ENCODE peak calls at places on chromosome 12, in seven cellular contexts. One of them, this sample, is unnamed.

GRCh38 chr12:24979971-24980730 is 31.2 kb upstream of the BCAT1 start:
- DNase-seq in GF-D8: no peak
- DNase-seq in stimulated activated CD8-positive, alpha-beta memory T cell treated with anti-CD3 and anti-CD28 coated beads, Interleukin-12 subunit alpha, Interleukin-12 subunit beta, amount 100 ng/mL, for 1 hour: no peak
- DNase-seq in NCI-H2171: no peak
- DNase-seq in tibial artery: no peak
- DNase-seq in posterior vena cava: no peak
- DNase-seq in lung: no peak
- DNase-seq in this sample: no peak

GRCh38 chr12:90621927-90622326 is 333.0 kb downstream of the CCER1 start:
- DNase-seq in posterior vena cava: no peak
- DNase-seq in stimulated activated CD8-positive, alpha-beta memory T cell treated with anti-CD3 and anti-CD28 coated beads, Interleukin-12 subunit alpha, Interleukin-12 subunit beta, amount 100 ng/mL, for 1 hour: no peak
- DNase-seq in GF-D8: no peak
- DNase-seq in NCI-H2171: no peak
- DNase-seq in lung: no peak
- DNase-seq in tibial artery: no peak
- DNase-seq in this sample: no peak

GRCh38 chr12:28563286-28563685 is 373.0 kb downstream of the CCDC91 start:
- DNase-seq in GF-D8: no peak
- DNase-seq in stimulated activated CD8-positive, alpha-beta memory T cell treated with anti-CD3 and anti-CD28 coated beads, Interleukin-12 subunit alpha, Interleukin-12 subunit beta, amount 100 ng/mL, for 1 hour: no peak
- DNase-seq in NCI-H2171: no peak
- DNase-seq in lung: no peak
- DNase-seq in posterior vena cava: no peak
- DNase-seq in tibial artery: no peak
- DNase-seq in this sample: no peak

GRCh38 chr12:121214171-121214777 is 4.3 kb downstream of the P2RX4 start:
- DNase-seq in GF-D8: peak; percentile 12
- DNase-seq in lung: no peak
- DNase-seq in tibial artery: no peak
- DNase-seq in NCI-H2171: no peak
- DNase-seq in posterior vena cava: no peak
- DNase-seq in stimulated activated CD8-positive, alpha-beta memory T cell treated with anti-CD3 and anti-CD28 coated beads, Interleukin-12 subunit alpha, Interleukin-12 subunit beta, amount 100 ng/mL, for 1 hour: no peak
- DNase-seq in this sample: no peak

GRCh38 chr12:122022393-122023338 is 982 bp downstream of the BCL7A start:
- DNase-seq in tibial artery: no peak
- DNase-seq in posterior vena cava: no peak
- DNase-seq in lung: no peak
- DNase-seq in NCI-H2171: peak; percentile 38
- DNase-seq in GF-D8: no peak
- DNase-seq in stimulated activated CD8-positive, alpha-beta memory T cell treated with anti-CD3 and anti-CD28 coated beads, Interleukin-12 subunit alpha, Interleukin-12 subunit beta, amount 100 ng/mL, for 1 hour: no peak
- DNase-seq in this sample: no peak

GRCh38 chr12:3492868-3493224 is 1.8 kb downstream of the PRMT8 start:
- DNase-seq in posterior vena cava: peak; percentile 48
- DNase-seq in tibial artery: no peak
- DNase-seq in GF-D8: no peak
- DNase-seq in stimulated activated CD8-positive, alpha-beta memory T cell treated with anti-CD3 and anti-CD28 coated beads, Interleukin-12 subunit alpha, Interleukin-12 subunit beta, amount 100 ng/mL, for 1 hour: no peak
- DNase-seq in NCI-H2171: peak; percentile 61
- DNase-seq in lung: no peak
- DNase-seq in this sample: no peak

GRCh38 chr12:69500631-69501030 is 30.4 kb downstream of the FRS2 start:
- DNase-seq in tibial artery: no peak
- DNase-seq in stimulated activated CD8-positive, alpha-beta memory T cell treated with anti-CD3 and anti-CD28 coated beads, Interleukin-12 subunit alpha, Interleukin-12 subunit beta, amount 100 ng/mL, for 1 hour: no peak
- DNase-seq in lung: no peak
- DNase-seq in GF-D8: no peak
- DNase-seq in posterior vena cava: no peak
- DNase-seq in NCI-H2171: no peak
- DNase-seq in this sample: no peak

GRCh38 chr12:92369643-92370042 is 224.0 kb upstream of the BTG1 start:
- DNase-seq in posterior vena cava: no peak
- DNase-seq in GF-D8: no peak
- DNase-seq in NCI-H2171: no peak
- DNase-seq in stimulated activated CD8-positive, alpha-beta memory T cell treated with anti-CD3 and anti-CD28 coated beads, Interleukin-12 subunit alpha, Interleukin-12 subunit beta, amount 100 ng/mL, for 1 hour: no peak
- DNase-seq in lung: no peak
- DNase-seq in tibial artery: no peak
- DNase-seq in this sample: no peak

GRCh38 chr12:64178122-64178521 is 44.0 kb downstream of the KICS2 start:
- DNase-seq in posterior vena cava: no peak
- DNase-seq in NCI-H2171: no peak
- DNase-seq in lung: no peak
- DNase-seq in tibial artery: no peak
- DNase-seq in stimulated activated CD8-positive, alpha-beta memory T cell treated with anti-CD3 and anti-CD28 coated beads, Interleukin-12 subunit alpha, Interleukin-12 subunit beta, amount 100 ng/mL, for 1 hour: no peak
- DNase-seq in GF-D8: no peak
- DNase-seq in this sample: no peak

GRCh38 chr12:49950310-49951251 is at the start of gene AQP2:
- DNase-seq in posterior vena cava: peak; percentile 77
- DNase-seq in GF-D8: no peak
- DNase-seq in tibial artery: no peak
- DNase-seq in lung: no peak
- DNase-seq in NCI-H2171: no peak
- DNase-seq in stimulated activated CD8-positive, alpha-beta memory T cell treated with anti-CD3 and anti-CD28 coated beads, Interleukin-12 subunit alpha, Interleukin-12 subunit beta, amount 100 ng/mL, for 1 hour: no peak
- DNase-seq in this sample: peak; percentile 83

GRCh38 chr12:51127050-51127729 is 43.8 kb upstream of the CSRNP2 start:
- DNase-seq in stimulated activated CD8-positive, alpha-beta memory T cell treated with anti-CD3 and anti-CD28 coated beads, Interleukin-12 subunit alpha, Interleukin-12 subunit beta, amount 100 ng/mL, for 1 hour: no peak
- DNase-seq in lung: no peak
- DNase-seq in NCI-H2171: no peak
- DNase-seq in GF-D8: no peak
- DNase-seq in posterior vena cava: no peak
- DNase-seq in tibial artery: no peak
- DNase-seq in this sample: no peak

GRCh38 chr12:48824112-48824511 is 5.8 kb downstream of the CACNB3 start:
- DNase-seq in lung: peak; percentile 74
- DNase-seq in stimulated activated CD8-positive, alpha-beta memory T cell treated with anti-CD3 and anti-CD28 coated beads, Interleukin-12 subunit alpha, Interleukin-12 subunit beta, amount 100 ng/mL, for 1 hour: no peak
- DNase-seq in GF-D8: no peak
- DNase-seq in tibial artery: no peak
- DNase-seq in NCI-H2171: no peak
- DNase-seq in posterior vena cava: no peak
- DNase-seq in this sample: no peak

GRCh38 chr12:106284294-106285105 is 18.0 kb upstream of the TCP11L2 start:
- DNase-seq in GF-D8: no peak
- DNase-seq in tibial artery: no peak
- DNase-seq in stimulated activated CD8-positive, alpha-beta memory T cell treated with anti-CD3 and anti-CD28 coated beads, Interleukin-12 subunit alpha, Interleukin-12 subunit beta, amount 100 ng/mL, for 1 hour: no peak
- DNase-seq in lung: no peak
- DNase-seq in posterior vena cava: no peak
- DNase-seq in NCI-H2171: peak; percentile 65
- DNase-seq in this sample: no peak

GRCh38 chr12:125382896-125383295 is 317.7 kb downstream of the AACS start:
- DNase-seq in GF-D8: no peak
- DNase-seq in tibial artery: no peak
- DNase-seq in posterior vena cava: no peak
- DNase-seq in stimulated activated CD8-positive, alpha-beta memory T cell treated with anti-CD3 and anti-CD28 coated beads, Interleukin-12 subunit alpha, Interleukin-12 subunit beta, amount 100 ng/mL, for 1 hour: no peak
- DNase-seq in NCI-H2171: no peak
- DNase-seq in lung: no peak
- DNase-seq in this sample: no peak

GRCh38 chr12:52333321-52333720 is 12.1 kb upstream of the KRT83 start:
- DNase-seq in posterior vena cava: peak; percentile 14
- DNase-seq in NCI-H2171: no peak
- DNase-seq in tibial artery: no peak
- DNase-seq in GF-D8: no peak
- DNase-seq in stimulated activated CD8-positive, alpha-beta memory T cell treated with anti-CD3 and anti-CD28 coated beads, Interleukin-12 subunit alpha, Interleukin-12 subunit beta, amount 100 ng/mL, for 1 hour: no peak
- DNase-seq in lung: no peak
- DNase-seq in this sample: no peak

GRCh38 chr12:107402041-107403022 is 283.3 kb upstream of the PWP1 start:
- DNase-seq in GF-D8: no peak
- DNase-seq in posterior vena cava: no peak
- DNase-seq in stimulated activated CD8-positive, alpha-beta memory T cell treated with anti-CD3 and anti-CD28 coated beads, Interleukin-12 subunit alpha, Interleukin-12 subunit beta, amount 100 ng/mL, for 1 hour: peak; percentile 31
- DNase-seq in lung: peak; percentile 30
- DNase-seq in tibial artery: no peak
- DNase-seq in NCI-H2171: peak; percentile 21
- DNase-seq in this sample: no peak

GRCh38 chr12:29073631-29074239 is 75.3 kb upstream of the FAR2 start:
- DNase-seq in tibial artery: no peak
- DNase-seq in posterior vena cava: no peak
- DNase-seq in NCI-H2171: peak; percentile 63
- DNase-seq in GF-D8: peak; percentile 27
- DNase-seq in stimulated activated CD8-positive, alpha-beta memory T cell treated with anti-CD3 and anti-CD28 coated beads, Interleukin-12 subunit alpha, Interleukin-12 subunit beta, amount 100 ng/mL, for 1 hour: no peak
- DNase-seq in lung: no peak
- DNase-seq in this sample: no peak

GRCh38 chr12:65546528-65546927 is 268.0 kb downstream of the MSRB3 start:
- DNase-seq in stimulated activated CD8-positive, alpha-beta memory T cell treated with anti-CD3 and anti-CD28 coated beads, Interleukin-12 subunit alpha, Interleukin-12 subunit beta, amount 100 ng/mL, for 1 hour: no peak
- DNase-seq in GF-D8: no peak
- DNase-seq in lung: no peak
- DNase-seq in tibial artery: no peak
- DNase-seq in NCI-H2171: no peak
- DNase-seq in posterior vena cava: no peak
- DNase-seq in this sample: no peak

GRCh38 chr12:40561395-40561966 is 130.8 kb upstream of the CNTN1 start:
- DNase-seq in stimulated activated CD8-positive, alpha-beta memory T cell treated with anti-CD3 and anti-CD28 coated beads, Interleukin-12 subunit alpha, Interleukin-12 subunit beta, amount 100 ng/mL, for 1 hour: no peak
- DNase-seq in tibial artery: no peak
- DNase-seq in lung: no peak
- DNase-seq in NCI-H2171: no peak
- DNase-seq in GF-D8: no peak
- DNase-seq in posterior vena cava: no peak
- DNase-seq in this sample: no peak

GRCh38 chr12:121570467-121571283 is 10.1 kb downstream of the KDM2B start:
- DNase-seq in NCI-H2171: no peak
- DNase-seq in stimulated activated CD8-positive, alpha-beta memory T cell treated with anti-CD3 and anti-CD28 coated beads, Interleukin-12 subunit alpha, Interleukin-12 subunit beta, amount 100 ng/mL, for 1 hour: no peak
- DNase-seq in GF-D8: no peak
- DNase-seq in tibial artery: no peak
- DNase-seq in lung: no peak
- DNase-seq in posterior vena cava: no peak
- DNase-seq in this sample: no peak

GRCh38 chr12:42332301-42332894 is 6.4 kb downstream of the PPHLN1 start:
- DNase-seq in stimulated activated CD8-positive, alpha-beta memory T cell treated with anti-CD3 and anti-CD28 coated beads, Interleukin-12 subunit alpha, Interleukin-12 subunit beta, amount 100 ng/mL, for 1 hour: no peak
- DNase-seq in posterior vena cava: no peak
- DNase-seq in GF-D8: no peak
- DNase-seq in NCI-H2171: peak; percentile 16
- DNase-seq in lung: no peak
- DNase-seq in tibial artery: no peak
- DNase-seq in this sample: no peak

GRCh38 chr12:132169376-132169775 is 25.1 kb downstream of the NOC4L start:
- DNase-seq in lung: no peak
- DNase-seq in stimulated activated CD8-positive, alpha-beta memory T cell treated with anti-CD3 and anti-CD28 coated beads, Interleukin-12 subunit alpha, Interleukin-12 subunit beta, amount 100 ng/mL, for 1 hour: no peak
- DNase-seq in tibial artery: no peak
- DNase-seq in posterior vena cava: peak; percentile 80
- DNase-seq in GF-D8: no peak
- DNase-seq in NCI-H2171: no peak
- DNase-seq in this sample: no peak

GRCh38 chr12:95590775-95591174 is 39.5 kb upstream of the USP44 start:
- DNase-seq in posterior vena cava: no peak
- DNase-seq in NCI-H2171: no peak
- DNase-seq in lung: no peak
- DNase-seq in tibial artery: no peak
- DNase-seq in stimulated activated CD8-positive, alpha-beta memory T cell treated with anti-CD3 and anti-CD28 coated beads, Interleukin-12 subunit alpha, Interleukin-12 subunit beta, amount 100 ng/mL, for 1 hour: no peak
- DNase-seq in GF-D8: no peak
- DNase-seq in this sample: no peak

GRCh38 chr12:32181498-32182175 is 75.0 kb downstream of the BICD1 start:
- DNase-seq in tibial artery: no peak
- DNase-seq in stimulated activated CD8-positive, alpha-beta memory T cell treated with anti-CD3 and anti-CD28 coated beads, Interleukin-12 subunit alpha, Interleukin-12 subunit beta, amount 100 ng/mL, for 1 hour: no peak
- DNase-seq in GF-D8: no peak
- DNase-seq in NCI-H2171: peak; percentile 44
- DNase-seq in posterior vena cava: no peak
- DNase-seq in lung: no peak
- DNase-seq in this sample: no peak

GRCh38 chr12:47307680-47308399 is 228.1 kb upstream of the AMIGO2 start:
- DNase-seq in GF-D8: peak; percentile 20
- DNase-seq in NCI-H2171: no peak
- DNase-seq in lung: peak; percentile 40
- DNase-seq in posterior vena cava: no peak
- DNase-seq in stimulated activated CD8-positive, alpha-beta memory T cell treated with anti-CD3 and anti-CD28 coated beads, Interleukin-12 subunit alpha, Interleukin-12 subunit beta, amount 100 ng/mL, for 1 hour: peak; percentile 28
- DNase-seq in tibial artery: peak; percentile 38
- DNase-seq in this sample: no peak

GRCh38 chr12:62785941-62786559 is 148.9 kb downstream of the PPM1H start:
- DNase-seq in lung: peak; percentile 68
- DNase-seq in posterior vena cava: no peak
- DNase-seq in GF-D8: peak; percentile 83
- DNase-seq in NCI-H2171: no peak
- DNase-seq in tibial artery: no peak
- DNase-seq in stimulated activated CD8-positive, alpha-beta memory T cell treated with anti-CD3 and anti-CD28 coated beads, Interleukin-12 subunit alpha, Interleukin-12 subunit beta, amount 100 ng/mL, for 1 hour: no peak
- DNase-seq in this sample: no peak

GRCh38 chr12:46555379-46555778 is 182.8 kb upstream of the SLC38A2 start:
- DNase-seq in posterior vena cava: no peak
- DNase-seq in stimulated activated CD8-positive, alpha-beta memory T cell treated with anti-CD3 and anti-CD28 coated beads, Interleukin-12 subunit alpha, Interleukin-12 subunit beta, amount 100 ng/mL, for 1 hour: no peak
- DNase-seq in lung: no peak
- DNase-seq in NCI-H2171: no peak
- DNase-seq in GF-D8: no peak
- DNase-seq in tibial artery: no peak
- DNase-seq in this sample: no peak

GRCh38 chr12:23810327-23810902 is 139.1 kb downstream of the SOX5 start:
- DNase-seq in NCI-H2171: peak; percentile 40
- DNase-seq in posterior vena cava: no peak
- DNase-seq in stimulated activated CD8-positive, alpha-beta memory T cell treated with anti-CD3 and anti-CD28 coated beads, Interleukin-12 subunit alpha, Interleukin-12 subunit beta, amount 100 ng/mL, for 1 hour: no peak
- DNase-seq in lung: no peak
- DNase-seq in GF-D8: no peak
- DNase-seq in tibial artery: no peak
- DNase-seq in this sample: no peak

GRCh38 chr12:112025808-112026375 is 12.7 kb downstream of the ERP29 start:
- DNase-seq in posterior vena cava: no peak
- DNase-seq in stimulated activated CD8-positive, alpha-beta memory T cell treated with anti-CD3 and anti-CD28 coated beads, Interleukin-12 subunit alpha, Interleukin-12 subunit beta, amount 100 ng/mL, for 1 hour: no peak
- DNase-seq in tibial artery: no peak
- DNase-seq in GF-D8: no peak
- DNase-seq in lung: no peak
- DNase-seq in NCI-H2171: no peak
- DNase-seq in this sample: no peak

GRCh38 chr12:15651381-15651780 is 137.8 kb downstream of the EPS8 start:
- DNase-seq in GF-D8: no peak
- DNase-seq in stimulated activated CD8-positive, alpha-beta memory T cell treated with anti-CD3 and anti-CD28 coated beads, Interleukin-12 subunit alpha, Interleukin-12 subunit beta, amount 100 ng/mL, for 1 hour: no peak
- DNase-seq in posterior vena cava: no peak
- DNase-seq in lung: no peak
- DNase-seq in NCI-H2171: no peak
- DNase-seq in tibial artery: no peak
- DNase-seq in this sample: no peak

GRCh38 chr12:13099910-13100609 is 3.4 kb downstream of the GSG1 start:
- DNase-seq in stimulated activated CD8-positive, alpha-beta memory T cell treated with anti-CD3 and anti-CD28 coated beads, Interleukin-12 subunit alpha, Interleukin-12 subunit beta, amount 100 ng/mL, for 1 hour: no peak
- DNase-seq in GF-D8: no peak
- DNase-seq in lung: no peak
- DNase-seq in tibial artery: no peak
- DNase-seq in NCI-H2171: no peak
- DNase-seq in posterior vena cava: no peak
- DNase-seq in this sample: no peak

GRCh38 chr12:80761818-80762217 is 45.1 kb downstream of the MYF5 start:
- DNase-seq in GF-D8: no peak
- DNase-seq in NCI-H2171: no peak
- DNase-seq in tibial artery: no peak
- DNase-seq in lung: no peak
- DNase-seq in posterior vena cava: no peak
- DNase-seq in stimulated activated CD8-positive, alpha-beta memory T cell treated with anti-CD3 and anti-CD28 coated beads, Interleukin-12 subunit alpha, Interleukin-12 subunit beta, amount 100 ng/mL, for 1 hour: no peak
- DNase-seq in this sample: no peak

GRCh38 chr12:39354955-39355354 is 88.0 kb downstream of the KIF21A start:
- DNase-seq in stimulated activated CD8-positive, alpha-beta memory T cell treated with anti-CD3 and anti-CD28 coated beads, Interleukin-12 subunit alpha, Interleukin-12 subunit beta, amount 100 ng/mL, for 1 hour: no peak
- DNase-seq in tibial artery: no peak
- DNase-seq in lung: no peak
- DNase-seq in posterior vena cava: no peak
- DNase-seq in NCI-H2171: no peak
- DNase-seq in GF-D8: no peak
- DNase-seq in this sample: no peak

GRCh38 chr12:123261196-123261595 is 10.5 kb downstream of the CDK2AP1 start:
- DNase-seq in lung: no peak
- DNase-seq in tibial artery: no peak
- DNase-seq in GF-D8: no peak
- DNase-seq in posterior vena cava: no peak
- DNase-seq in NCI-H2171: no peak
- DNase-seq in stimulated activated CD8-positive, alpha-beta memory T cell treated with anti-CD3 and anti-CD28 coated beads, Interleukin-12 subunit alpha, Interleukin-12 subunit beta, amount 100 ng/mL, for 1 hour: no peak
- DNase-seq in this sample: no peak